ENCODE peak calls at places on chromosomes 16 and 17, in six cellular contexts. One of them, this sample, is unnamed.

GRCh38 chr16:81730090-81731051 is 48.7 kb upstream of the PLCG2 start:
- DNase-seq in tibial nerve: peak
- DNase-seq in upper lobe of right lung: peak
- DNase-seq in WERI-Rb-1: peak
- DNase-seq in PC-3: peak
- DNase-seq in AG10803: peak
- DNase-seq in this sample: no peak

GRCh38 chr17:71633391-71633849 is 487.4 kb upstream of the SOX9 start:
- DNase-seq in WERI-Rb-1: no peak
- DNase-seq in upper lobe of right lung: no peak
- DNase-seq in AG10803: peak
- DNase-seq in tibial nerve: no peak
- DNase-seq in PC-3: peak
- DNase-seq in this sample: peak

GRCh38 chr16:27174798-27175197 is 28.5 kb upstream of the KDM8 start:
- DNase-seq in upper lobe of right lung: no peak
- DNase-seq in tibial nerve: no peak
- DNase-seq in PC-3: peak
- DNase-seq in AG10803: peak
- DNase-seq in WERI-Rb-1: no peak
- DNase-seq in this sample: no peak

GRCh38 chr17:15039366-15039765 is 225.8 kb downstream of the PMP22 start:
- DNase-seq in AG10803: no peak
- DNase-seq in PC-3: peak
- DNase-seq in upper lobe of right lung: no peak
- DNase-seq in WERI-Rb-1: no peak
- DNase-seq in tibial nerve: no peak
- DNase-seq in this sample: no peak

GRCh38 chr16:65725156-65725845 is 603.4 kb upstream of the CDH11 start:
- DNase-seq in upper lobe of right lung: no peak
- DNase-seq in WERI-Rb-1: no peak
- DNase-seq in tibial nerve: no peak
- DNase-seq in AG10803: no peak
- DNase-seq in PC-3: peak
- DNase-seq in this sample: peak

GRCh38 chr16:27526169-27526568 is 23.5 kb downstream of the GTF3C1 start:
- DNase-seq in PC-3: no peak
- DNase-seq in tibial nerve: no peak
- DNase-seq in upper lobe of right lung: no peak
- DNase-seq in AG10803: no peak
- DNase-seq in WERI-Rb-1: no peak
- DNase-seq in this sample: no peak

GRCh38 chr16:77332792-77333191 is 102.0 kb downstream of the ADAMTS18 start:
- DNase-seq in PC-3: no peak
- DNase-seq in WERI-Rb-1: no peak
- DNase-seq in AG10803: peak
- DNase-seq in tibial nerve: no peak
- DNase-seq in upper lobe of right lung: no peak
- DNase-seq in this sample: no peak

GRCh38 chr16:79912592-79913310 is 312.2 kb upstream of the MAF start:
- DNase-seq in PC-3: no peak
- DNase-seq in upper lobe of right lung: no peak
- DNase-seq in tibial nerve: no peak
- DNase-seq in WERI-Rb-1: no peak
- DNase-seq in AG10803: no peak
- DNase-seq in this sample: no peak

GRCh38 chr16:8519179-8519578 is 71.1 kb downstream of the TMEM114 start:
- DNase-seq in tibial nerve: no peak
- DNase-seq in AG10803: no peak
- DNase-seq in WERI-Rb-1: no peak
- DNase-seq in PC-3: no peak
- DNase-seq in upper lobe of right lung: no peak
- DNase-seq in this sample: no peak

GRCh38 chr17:9576521-9577401 is at the start of gene CFAP52:
- DNase-seq in PC-3: peak
- DNase-seq in AG10803: peak
- DNase-seq in tibial nerve: peak
- DNase-seq in upper lobe of right lung: peak
- DNase-seq in WERI-Rb-1: peak
- DNase-seq in this sample: no peak

GRCh38 chr17:80805032-80805751 is 186.4 kb upstream of the CHMP6 start:
- DNase-seq in tibial nerve: no peak
- DNase-seq in upper lobe of right lung: peak
- DNase-seq in PC-3: no peak
- DNase-seq in WERI-Rb-1: no peak
- DNase-seq in AG10803: no peak
- DNase-seq in this sample: no peak

GRCh38 chr17:63274156-63274555 is 171.9 kb downstream of the CYB561 start:
- DNase-seq in tibial nerve: no peak
- DNase-seq in upper lobe of right lung: no peak
- DNase-seq in PC-3: peak
- DNase-seq in WERI-Rb-1: no peak
- DNase-seq in AG10803: peak
- DNase-seq in this sample: no peak

GRCh38 chr17:83145831-83146230 is 66.4 kb downstream of the METRNL start:
- DNase-seq in upper lobe of right lung: no peak
- DNase-seq in WERI-Rb-1: no peak
- DNase-seq in AG10803: no peak
- DNase-seq in PC-3: no peak
- DNase-seq in tibial nerve: no peak
- DNase-seq in this sample: no peak

GRCh38 chr16:75074920-75075687 is 41.5 kb downstream of the LDHD start:
- DNase-seq in WERI-Rb-1: no peak
- DNase-seq in tibial nerve: no peak
- DNase-seq in PC-3: no peak
- DNase-seq in AG10803: no peak
- DNase-seq in upper lobe of right lung: no peak
- DNase-seq in this sample: no peak

GRCh38 chr16:57503366-57503765 is 17.1 kb upstream of the DOK4 start:
- DNase-seq in WERI-Rb-1: peak
- DNase-seq in AG10803: no peak
- DNase-seq in tibial nerve: no peak
- DNase-seq in PC-3: no peak
- DNase-seq in upper lobe of right lung: no peak
- DNase-seq in this sample: no peak

GRCh38 chr17:72212041-72212440 is 91.2 kb downstream of the SOX9 start:
- DNase-seq in upper lobe of right lung: no peak
- DNase-seq in AG10803: no peak
- DNase-seq in PC-3: no peak
- DNase-seq in WERI-Rb-1: no peak
- DNase-seq in tibial nerve: no peak
- DNase-seq in this sample: no peak

GRCh38 chr17:15154618-15155017 is 110.5 kb downstream of the PMP22 start:
- DNase-seq in tibial nerve: no peak
- DNase-seq in upper lobe of right lung: no peak
- DNase-seq in WERI-Rb-1: no peak
- DNase-seq in AG10803: peak
- DNase-seq in PC-3: no peak
- DNase-seq in this sample: peak

GRCh38 chr17:19424934-19425868 is 14.2 kb downstream of the RNF112 start:
- DNase-seq in PC-3: peak
- DNase-seq in upper lobe of right lung: no peak
- DNase-seq in AG10803: peak
- DNase-seq in tibial nerve: no peak
- DNase-seq in WERI-Rb-1: no peak
- DNase-seq in this sample: peak

DNA sequence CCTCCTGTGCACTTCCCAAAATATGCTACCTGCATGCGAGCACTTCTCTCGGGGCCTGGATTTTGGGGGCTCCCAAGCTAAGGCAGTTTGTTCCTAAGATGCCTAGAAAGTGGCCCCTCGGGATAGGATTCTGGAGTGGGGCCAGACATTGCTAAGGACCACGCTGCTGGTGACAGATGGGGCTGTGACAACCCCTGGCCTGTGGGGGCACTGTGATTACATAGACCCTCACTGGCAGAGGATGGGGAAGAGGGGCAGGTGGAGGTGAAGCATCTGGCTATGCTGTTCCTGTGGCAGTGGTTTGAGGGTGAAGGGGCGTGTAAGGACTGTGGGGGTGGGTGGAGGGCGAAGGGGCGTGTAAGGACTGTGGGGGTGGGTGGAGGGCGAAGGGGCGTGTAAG is 128.4 kb downstream of the ENGASE start:
- DNase-seq in tibial nerve: no peak
- DNase-seq in upper lobe of right lung: no peak
- DNase-seq in WERI-Rb-1: peak
- DNase-seq in PC-3: no peak
- DNase-seq in AG10803: no peak
- DNase-seq in this sample: no peak
- TF ChIP-seq CTCF in tibial nerve: no peak
- TF ChIP-seq CTCF in upper lobe of right lung: no peak
- TF ChIP-seq CTCF in WERI-Rb-1: peak
- TF ChIP-seq CTCF in PC-3: peak
- TF ChIP-seq CTCF in AG10803: no peak
- TF ChIP-seq CTCF in this sample: no peak

GRCh38 chr17:48622857-48623256 is 3.3 kb downstream of the HOXB9 start:
- DNase-seq in WERI-Rb-1: no peak
- DNase-seq in upper lobe of right lung: no peak
- DNase-seq in tibial nerve: no peak
- DNase-seq in AG10803: no peak
- DNase-seq in PC-3: no peak
- DNase-seq in this sample: no peak

GRCh38 chr17:48623583-48623982 is 2.6 kb downstream of the HOXB9 start:
- DNase-seq in upper lobe of right lung: no peak
- DNase-seq in PC-3: no peak
- DNase-seq in tibial nerve: no peak
- DNase-seq in AG10803: no peak
- DNase-seq in WERI-Rb-1: no peak
- DNase-seq in this sample: no peak

GRCh38 chr17:48624544-48625501 is 1.3 kb downstream of the HOXB9 start:
- DNase-seq in WERI-Rb-1: peak
- DNase-seq in tibial nerve: no peak
- DNase-seq in PC-3: peak
- DNase-seq in upper lobe of right lung: no peak
- DNase-seq in AG10803: peak
- DNase-seq in this sample: no peak

GRCh38 chr17:48625502-48626201 is 506 bp downstream of the HOXB9 start:
- DNase-seq in AG10803: no peak
- DNase-seq in tibial nerve: no peak
- DNase-seq in WERI-Rb-1: peak
- DNase-seq in upper lobe of right lung: no peak
- DNase-seq in PC-3: peak
- DNase-seq in this sample: no peak

GRCh38 chr17:48624118-48624517 is 2.0 kb downstream of the HOXB9 start:
- DNase-seq in AG10803: no peak
- DNase-seq in WERI-Rb-1: no peak
- DNase-seq in PC-3: no peak
- DNase-seq in tibial nerve: no peak
- DNase-seq in upper lobe of right lung: no peak
- DNase-seq in this sample: no peak
- H3K4me3 ChIP-seq in AG10803: peak
- H3K4me3 ChIP-seq in WERI-Rb-1: no peak
- H3K4me3 ChIP-seq in PC-3: peak
- H3K4me3 ChIP-seq in tibial nerve: no peak
- H3K4me3 ChIP-seq in upper lobe of right lung: no peak
- H3K4me3 ChIP-seq in this sample: no peak

GRCh38 chr17:2395258-2396170 is 5.3 kb downstream of the MNT start:
- DNase-seq in tibial nerve: no peak
- DNase-seq in PC-3: peak
- DNase-seq in WERI-Rb-1: no peak
- DNase-seq in upper lobe of right lung: peak
- DNase-seq in AG10803: peak
- DNase-seq in this sample: no peak
- TF ChIP-seq CTCF in tibial nerve: no peak
- TF ChIP-seq CTCF in PC-3: no peak
- TF ChIP-seq CTCF in WERI-Rb-1: peak
- TF ChIP-seq CTCF in upper lobe of right lung: peak
- TF ChIP-seq CTCF in AG10803: peak
- TF ChIP-seq CTCF in this sample: no peak

GRCh38 chr17:57245786-57246185 is 10.5 kb upstream of the MSI2 start:
- DNase-seq in upper lobe of right lung: no peak
- DNase-seq in WERI-Rb-1: no peak
- DNase-seq in AG10803: no peak
- DNase-seq in tibial nerve: no peak
- DNase-seq in PC-3: no peak
- DNase-seq in this sample: no peak
- H3K4me3 ChIP-seq in upper lobe of right lung: no peak
- H3K4me3 ChIP-seq in WERI-Rb-1: no peak
- H3K4me3 ChIP-seq in AG10803: no peak
- H3K4me3 ChIP-seq in tibial nerve: no peak
- H3K4me3 ChIP-seq in PC-3: no peak
- H3K4me3 ChIP-seq in this sample: no peak

DNA sequence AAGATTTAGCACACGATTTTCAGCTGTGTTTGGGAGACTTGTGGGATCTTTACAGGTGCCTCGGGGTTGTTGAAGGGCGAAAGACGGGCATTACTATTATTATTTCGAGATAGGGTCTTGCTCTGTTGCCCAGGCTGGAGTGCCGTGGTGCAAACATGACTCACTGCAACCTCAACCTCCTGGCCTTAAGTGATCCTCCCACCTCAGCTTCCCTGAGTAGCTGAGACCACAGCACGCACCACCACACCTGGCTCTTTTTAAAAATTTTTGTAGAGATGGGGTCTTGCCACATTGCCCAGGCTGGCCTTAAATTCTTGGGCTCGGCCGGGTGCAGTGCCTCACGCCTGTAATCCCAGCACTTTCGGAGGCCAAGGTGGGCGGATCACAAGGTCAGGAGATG is 29.7 kb upstream of the PHB1 start:
- DNase-seq in upper lobe of right lung: no peak
- DNase-seq in WERI-Rb-1: no peak
- DNase-seq in PC-3: no peak
- DNase-seq in AG10803: no peak
- DNase-seq in tibial nerve: no peak
- DNase-seq in this sample: no peak
- TF ChIP-seq CTCF in upper lobe of right lung: no peak
- TF ChIP-seq CTCF in WERI-Rb-1: no peak
- TF ChIP-seq CTCF in PC-3: no peak
- TF ChIP-seq CTCF in AG10803: no peak
- TF ChIP-seq CTCF in tibial nerve: no peak
- TF ChIP-seq CTCF in this sample: no peak

DNA sequence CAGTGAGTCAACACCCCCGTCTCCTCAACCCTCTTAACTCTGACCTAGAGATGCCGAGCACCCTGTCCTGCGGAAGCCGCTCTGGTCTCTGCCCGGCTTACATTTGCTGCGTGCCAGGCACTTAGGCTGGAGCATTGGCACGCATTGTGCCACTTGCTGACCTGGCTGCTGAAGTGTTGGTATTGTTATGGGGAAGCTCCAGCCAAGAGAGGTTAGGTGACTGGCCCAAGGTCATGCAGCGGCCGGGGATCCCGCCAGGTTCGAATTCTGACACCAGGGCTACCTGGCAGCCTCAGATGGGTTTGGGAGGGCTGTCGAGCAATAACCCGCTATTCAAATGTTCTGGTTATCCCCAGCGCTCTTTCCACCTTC is 5.0 kb upstream of the HSD17B1 start:
- DNase-seq in upper lobe of right lung: no peak
- DNase-seq in AG10803: no peak
- DNase-seq in WERI-Rb-1: no peak
- DNase-seq in PC-3: no peak
- DNase-seq in tibial nerve: no peak
- DNase-seq in this sample: no peak
- H3K4me3 ChIP-seq in upper lobe of right lung: peak
- H3K4me3 ChIP-seq in AG10803: no peak
- H3K4me3 ChIP-seq in WERI-Rb-1: no peak
- H3K4me3 ChIP-seq in PC-3: peak
- H3K4me3 ChIP-seq in tibial nerve: no peak
- H3K4me3 ChIP-seq in this sample: no peak

GRCh38 chr16:84749072-84749471 is 49.3 kb downstream of the USP10 start:
- DNase-seq in PC-3: no peak
- DNase-seq in WERI-Rb-1: no peak
- DNase-seq in tibial nerve: no peak
- DNase-seq in upper lobe of right lung: no peak
- DNase-seq in AG10803: no peak
- DNase-seq in this sample: no peak
- TF ChIP-seq CTCF in PC-3: no peak
- TF ChIP-seq CTCF in WERI-Rb-1: no peak
- TF ChIP-seq CTCF in tibial nerve: no peak
- TF ChIP-seq CTCF in upper lobe of right lung: no peak
- TF ChIP-seq CTCF in AG10803: peak
- TF ChIP-seq CTCF in this sample: no peak

This sample was measured in AG09309.